ENCODE peak calls at places on chromosomes 7 and 10, in five cellular contexts. One of them, this sample, is unnamed.

GRCh38 chr7:73669316-73669715 is 1.7 kb downstream of the VPS37D start:
- DNase-seq in ovary: no peak
- DNase-seq in left cardiac atrium: no peak
- DNase-seq in OCI-LY7: no peak
- DNase-seq in effector memory CD4-positive, alpha-beta T cell: no peak
- DNase-seq in this sample: no peak

GRCh38 chr7:85025312-85025756 is 161.5 kb downstream of the SEMA3D start:
- DNase-seq in ovary: no peak
- DNase-seq in left cardiac atrium: peak; percentile 72
- DNase-seq in OCI-LY7: no peak
- DNase-seq in effector memory CD4-positive, alpha-beta T cell: no peak
- DNase-seq in this sample: no peak

GRCh38 chr7:51278797-51279196 is 37.8 kb downstream of the COBL start:
- DNase-seq in ovary: no peak
- DNase-seq in left cardiac atrium: no peak
- DNase-seq in OCI-LY7: no peak
- DNase-seq in effector memory CD4-positive, alpha-beta T cell: no peak
- DNase-seq in this sample: no peak

GRCh38 chr10:76632158-76633051 is 1005.2 kb downstream of the KCNMA1 start:
- DNase-seq in ovary: no peak
- DNase-seq in left cardiac atrium: peak; percentile 24
- DNase-seq in OCI-LY7: peak; percentile 5
- DNase-seq in effector memory CD4-positive, alpha-beta T cell: no peak
- DNase-seq in this sample: peak; percentile 51

GRCh38 chr7:130961128-130961601 is 227.2 kb upstream of the KLF14 start:
- DNase-seq in ovary: no peak
- DNase-seq in left cardiac atrium: no peak
- DNase-seq in OCI-LY7: peak; percentile 58
- DNase-seq in effector memory CD4-positive, alpha-beta T cell: peak; percentile 77
- DNase-seq in this sample: peak; percentile 33

GRCh38 chr7:100793806-100794660 is 33.3 kb downstream of the EPHB4 start:
- DNase-seq in ovary: no peak
- DNase-seq in left cardiac atrium: no peak
- DNase-seq in OCI-LY7: no peak
- DNase-seq in effector memory CD4-positive, alpha-beta T cell: no peak
- DNase-seq in this sample: no peak

GRCh38 chr10:67618116-67618515 is 77.9 kb downstream of the CTNNA3 start:
- DNase-seq in ovary: no peak
- DNase-seq in left cardiac atrium: no peak
- DNase-seq in OCI-LY7: no peak
- DNase-seq in effector memory CD4-positive, alpha-beta T cell: no peak
- DNase-seq in this sample: no peak

GRCh38 chr7:100406767-100407166 is 21.7 kb downstream of the ZCWPW1 start:
- DNase-seq in ovary: no peak
- DNase-seq in left cardiac atrium: no peak
- DNase-seq in OCI-LY7: no peak
- DNase-seq in effector memory CD4-positive, alpha-beta T cell: no peak
- DNase-seq in this sample: no peak

GRCh38 chr10:91724933-91725332 is 73.3 kb upstream of the TNKS2 start:
- DNase-seq in ovary: no peak
- DNase-seq in left cardiac atrium: no peak
- DNase-seq in OCI-LY7: no peak
- DNase-seq in effector memory CD4-positive, alpha-beta T cell: no peak
- DNase-seq in this sample: no peak

GRCh38 chr10:103636492-103636891 is 143.0 kb downstream of the NEURL1 start:
- DNase-seq in ovary: no peak
- DNase-seq in left cardiac atrium: no peak
- DNase-seq in OCI-LY7: no peak
- DNase-seq in effector memory CD4-positive, alpha-beta T cell: no peak
- DNase-seq in this sample: no peak

GRCh38 chr10:59536151-59536550 is 173.5 kb downstream of the SLC16A9 start:
- DNase-seq in ovary: no peak
- DNase-seq in left cardiac atrium: no peak
- DNase-seq in OCI-LY7: no peak
- DNase-seq in effector memory CD4-positive, alpha-beta T cell: no peak
- DNase-seq in this sample: no peak

GRCh38 chr7:2981103-2981480 is 62.6 kb downstream of the CARD11 start:
- DNase-seq in ovary: no peak
- DNase-seq in left cardiac atrium: no peak
- DNase-seq in OCI-LY7: no peak
- DNase-seq in effector memory CD4-positive, alpha-beta T cell: no peak
- DNase-seq in this sample: no peak

GRCh38 chr10:30463944-30464451 is 30.0 kb downstream of the MAP3K8 start:
- DNase-seq in ovary: no peak
- DNase-seq in left cardiac atrium: no peak
- DNase-seq in OCI-LY7: no peak
- DNase-seq in effector memory CD4-positive, alpha-beta T cell: no peak
- DNase-seq in this sample: no peak

GRCh38 chr7:18241543-18242231 is 214.0 kb upstream of the PRPS1L1 start:
- DNase-seq in ovary: no peak
- DNase-seq in left cardiac atrium: no peak
- DNase-seq in OCI-LY7: no peak
- DNase-seq in effector memory CD4-positive, alpha-beta T cell: no peak
- DNase-seq in this sample: no peak

GRCh38 chr10:89515031-89515841 is 20.2 kb downstream of the SLC16A12 start:
- DNase-seq in ovary: no peak
- DNase-seq in left cardiac atrium: peak; percentile 47
- DNase-seq in OCI-LY7: no peak
- DNase-seq in effector memory CD4-positive, alpha-beta T cell: no peak
- DNase-seq in this sample: no peak

GRCh38 chr7:55181774-55182173 is 163.0 kb downstream of the EGFR start:
- DNase-seq in ovary: no peak
- DNase-seq in left cardiac atrium: no peak
- DNase-seq in OCI-LY7: no peak
- DNase-seq in effector memory CD4-positive, alpha-beta T cell: no peak
- DNase-seq in this sample: no peak

GRCh38 chr7:158186406-158186805 is 401.2 kb downstream of the PTPRN2 start:
- DNase-seq in ovary: no peak
- DNase-seq in left cardiac atrium: no peak
- DNase-seq in OCI-LY7: no peak
- DNase-seq in effector memory CD4-positive, alpha-beta T cell: no peak
- DNase-seq in this sample: no peak

GRCh38 chr7:1637155-1637554 is 32.9 kb upstream of the ELFN1 start:
- DNase-seq in ovary: no peak
- DNase-seq in left cardiac atrium: no peak
- DNase-seq in OCI-LY7: no peak
- DNase-seq in effector memory CD4-positive, alpha-beta T cell: no peak
- DNase-seq in this sample: no peak

GRCh38 chr7:122298131-122298530 is 6.4 kb downstream of the FEZF1 start:
- DNase-seq in ovary: no peak
- DNase-seq in left cardiac atrium: no peak
- DNase-seq in OCI-LY7: no peak
- DNase-seq in effector memory CD4-positive, alpha-beta T cell: no peak
- DNase-seq in this sample: no peak

GRCh38 chr7:39539816-39540215 is 26.4 kb upstream of the YAE1 start:
- DNase-seq in ovary: no peak
- DNase-seq in left cardiac atrium: no peak
- DNase-seq in OCI-LY7: no peak
- DNase-seq in effector memory CD4-positive, alpha-beta T cell: no peak
- DNase-seq in this sample: no peak

GRCh38 chr7:69373171-69374035 is 224.9 kb upstream of the AUTS2 start:
- DNase-seq in ovary: no peak
- DNase-seq in left cardiac atrium: no peak
- DNase-seq in OCI-LY7: peak; percentile 60
- DNase-seq in effector memory CD4-positive, alpha-beta T cell: no peak
- DNase-seq in this sample: no peak

GRCh38 chr10:87675396-87676376 is 16.0 kb downstream of the PAPSS2 start:
- DNase-seq in ovary: no peak
- DNase-seq in left cardiac atrium: no peak
- DNase-seq in OCI-LY7: no peak
- DNase-seq in effector memory CD4-positive, alpha-beta T cell: no peak
- DNase-seq in this sample: no peak

GRCh38 chr10:10211409-10211808 is 806.3 kb upstream of the CELF2 start:
- DNase-seq in ovary: no peak
- DNase-seq in left cardiac atrium: no peak
- DNase-seq in OCI-LY7: no peak
- DNase-seq in effector memory CD4-positive, alpha-beta T cell: no peak
- DNase-seq in this sample: no peak

GRCh38 chr10:88413412-88413811 is 169.7 kb downstream of the RNLS start:
- DNase-seq in ovary: no peak
- DNase-seq in left cardiac atrium: no peak
- DNase-seq in OCI-LY7: peak; percentile 27
- DNase-seq in effector memory CD4-positive, alpha-beta T cell: no peak
- DNase-seq in this sample: peak; percentile 7

GRCh38 chr7:115747174-115747573 is 283.4 kb downstream of the TFEC start:
- DNase-seq in ovary: no peak
- DNase-seq in left cardiac atrium: no peak
- DNase-seq in OCI-LY7: no peak
- DNase-seq in effector memory CD4-positive, alpha-beta T cell: no peak
- DNase-seq in this sample: no peak

GRCh38 chr10:21078410-21079329 is 181.6 kb upstream of the NEBL start:
- DNase-seq in ovary: peak; percentile 73
- DNase-seq in left cardiac atrium: peak; percentile 64
- DNase-seq in OCI-LY7: peak; percentile 47
- DNase-seq in effector memory CD4-positive, alpha-beta T cell: no peak
- DNase-seq in this sample: peak; percentile 4

GRCh38 chr10:103695584-103696005 is 159.8 kb downstream of the SH3PXD2A start:
- DNase-seq in ovary: no peak
- DNase-seq in left cardiac atrium: no peak
- DNase-seq in OCI-LY7: peak; percentile 58
- DNase-seq in effector memory CD4-positive, alpha-beta T cell: no peak
- DNase-seq in this sample: no peak

GRCh38 chr7:8177109-8177933 is 84.6 kb downstream of the ICA1 start:
- DNase-seq in ovary: no peak
- DNase-seq in left cardiac atrium: no peak
- DNase-seq in OCI-LY7: peak; percentile 73
- DNase-seq in effector memory CD4-positive, alpha-beta T cell: no peak
- DNase-seq in this sample: peak; percentile 26

GRCh38 chr7:94223375-94224084 is 171.2 kb upstream of the COL1A2 start:
- DNase-seq in ovary: no peak
- DNase-seq in left cardiac atrium: no peak
- DNase-seq in OCI-LY7: peak; percentile 41
- DNase-seq in effector memory CD4-positive, alpha-beta T cell: no peak
- DNase-seq in this sample: no peak

GRCh38 chr7:149734514-149735075 is 38.8 kb downstream of the ZNF467 start:
- DNase-seq in ovary: no peak
- DNase-seq in left cardiac atrium: no peak
- DNase-seq in OCI-LY7: peak; percentile 41
- DNase-seq in effector memory CD4-positive, alpha-beta T cell: no peak
- DNase-seq in this sample: no peak

GRCh38 chr7:39810204-39810642 is 139.8 kb upstream of the CDK13 start:
- DNase-seq in ovary: no peak
- DNase-seq in left cardiac atrium: no peak
- DNase-seq in OCI-LY7: no peak
- DNase-seq in effector memory CD4-positive, alpha-beta T cell: no peak
- DNase-seq in this sample: no peak

GRCh38 chr7:137652721-137653120 is 194.1 kb downstream of the DGKI start:
- DNase-seq in ovary: no peak
- DNase-seq in left cardiac atrium: no peak
- DNase-seq in OCI-LY7: no peak
- DNase-seq in effector memory CD4-positive, alpha-beta T cell: no peak
- DNase-seq in this sample: no peak

GRCh38 chr10:93436577-93436976 is 45.6 kb downstream of the MYOF start:
- DNase-seq in ovary: peak; percentile 64
- DNase-seq in left cardiac atrium: peak; percentile 65
- DNase-seq in OCI-LY7: no peak
- DNase-seq in effector memory CD4-positive, alpha-beta T cell: no peak
- DNase-seq in this sample: no peak

GRCh38 chr7:50723888-50724287 is 58.8 kb downstream of the GRB10 start:
- DNase-seq in ovary: no peak
- DNase-seq in left cardiac atrium: no peak
- DNase-seq in OCI-LY7: no peak
- DNase-seq in effector memory CD4-positive, alpha-beta T cell: no peak
- DNase-seq in this sample: no peak

GRCh38 chr7:154644366-154644765 is 358.6 kb downstream of the PAXIP1 start:
- DNase-seq in ovary: no peak
- DNase-seq in left cardiac atrium: no peak
- DNase-seq in OCI-LY7: no peak
- DNase-seq in effector memory CD4-positive, alpha-beta T cell: no peak
- DNase-seq in this sample: no peak

GRCh38 chr10:28906011-28906411 is 228.7 kb downstream of the BAMBI start:
- DNase-seq in ovary: no peak
- DNase-seq in left cardiac atrium: no peak
- DNase-seq in OCI-LY7: no peak
- DNase-seq in effector memory CD4-positive, alpha-beta T cell: no peak
- DNase-seq in this sample: no peak

GRCh38 chr7:100539436-100540006 is 518 bp downstream of the AGFG2 start:
- DNase-seq in ovary: no peak
- DNase-seq in left cardiac atrium: no peak
- DNase-seq in OCI-LY7: peak; percentile 24
- DNase-seq in effector memory CD4-positive, alpha-beta T cell: no peak
- DNase-seq in this sample: no peak

GRCh38 chr10:71649631-71650030 is 69.9 kb downstream of the C10orf105 start:
- DNase-seq in ovary: no peak
- DNase-seq in left cardiac atrium: no peak
- DNase-seq in OCI-LY7: peak; percentile 94
- DNase-seq in effector memory CD4-positive, alpha-beta T cell: no peak
- DNase-seq in this sample: peak; percentile 65

GRCh38 chr7:44307301-44307900 is 18.0 kb downstream of the CAMK2B start:
- DNase-seq in ovary: peak; percentile 34
- DNase-seq in left cardiac atrium: peak; percentile 49
- DNase-seq in OCI-LY7: peak; percentile 11
- DNase-seq in effector memory CD4-positive, alpha-beta T cell: no peak
- DNase-seq in this sample: no peak

This sample was measured in germinal center.